ENCODE peak calls at places on chromosomes 13 and 19, in nine cellular contexts. One of them, this sample, is unnamed.
A peak's percentile ranks its signal among the peaks of the same experiment; 100 is the strongest.

GRCh38 chr19:28213476-28214082 is 999.4 kb downstream of the UQCRFS1 start:
- DNase-seq in lung: no peak
- DNase-seq in CD8-positive, alpha-beta T cell: no peak
- DNase-seq in left ventricle myocardium inferior: no peak
- DNase-seq in astrocyte of the spinal cord: no peak
- DNase-seq in astrocyte: peak; percentile 79
- DNase-seq in brain microvascular endothelial cell: no peak
- DNase-seq in AG04450: no peak
- DNase-seq in endodermal cell: no peak
- DNase-seq in this sample: no peak

GRCh38 chr19:574658-575526 is 2.5 kb downstream of the BSG start:
- DNase-seq in CD8-positive, alpha-beta T cell: no peak
- DNase-seq in left ventricle myocardium inferior: peak; percentile 75
- DNase-seq in brain microvascular endothelial cell: peak; percentile 15
- DNase-seq in astrocyte of the spinal cord: peak; percentile 44
- DNase-seq in AG04450: no peak
- DNase-seq in astrocyte: peak; percentile 58
- DNase-seq in lung: no peak
- DNase-seq in endodermal cell: peak; percentile 59
- DNase-seq in this sample: no peak

GRCh38 chr13:103101500-103101899 is 35.3 kb upstream of the SLC10A2 start:
- DNase-seq in astrocyte: no peak
- DNase-seq in endodermal cell: peak; percentile 57
- DNase-seq in astrocyte of the spinal cord: no peak
- DNase-seq in lung: no peak
- DNase-seq in CD8-positive, alpha-beta T cell: no peak
- DNase-seq in brain microvascular endothelial cell: no peak
- DNase-seq in AG04450: no peak
- DNase-seq in left ventricle myocardium inferior: no peak
- DNase-seq in this sample: no peak

GRCh38 chr19:56066152-56067023 is 54.7 kb downstream of the ZNF787 start:
- DNase-seq in brain microvascular endothelial cell: peak; percentile 34
- DNase-seq in astrocyte of the spinal cord: peak; percentile 27
- DNase-seq in CD8-positive, alpha-beta T cell: peak; percentile 47
- DNase-seq in left ventricle myocardium inferior: peak; percentile 61
- DNase-seq in endodermal cell: peak; percentile 92
- DNase-seq in astrocyte: no peak
- DNase-seq in AG04450: peak; percentile 4
- DNase-seq in lung: peak; percentile 63
- DNase-seq in this sample: no peak

GRCh38 chr13:72677431-72677830 is 50.0 kb downstream of the MZT1 start:
- DNase-seq in CD8-positive, alpha-beta T cell: no peak
- DNase-seq in left ventricle myocardium inferior: no peak
- DNase-seq in astrocyte: no peak
- DNase-seq in endodermal cell: no peak
- DNase-seq in brain microvascular endothelial cell: peak; percentile 7
- DNase-seq in astrocyte of the spinal cord: no peak
- DNase-seq in AG04450: no peak
- DNase-seq in lung: no peak
- DNase-seq in this sample: no peak

GRCh38 chr13:113595131-113595530 is 10.6 kb downstream of the TFDP1 start:
- DNase-seq in astrocyte: no peak
- DNase-seq in astrocyte of the spinal cord: no peak
- DNase-seq in CD8-positive, alpha-beta T cell: no peak
- DNase-seq in AG04450: no peak
- DNase-seq in left ventricle myocardium inferior: no peak
- DNase-seq in lung: no peak
- DNase-seq in brain microvascular endothelial cell: no peak
- DNase-seq in endodermal cell: peak; percentile 9
- DNase-seq in this sample: no peak

GRCh38 chr19:3659746-3660112 is 33.1 kb upstream of the CACTIN start:
- DNase-seq in brain microvascular endothelial cell: no peak
- DNase-seq in left ventricle myocardium inferior: no peak
- DNase-seq in CD8-positive, alpha-beta T cell: no peak
- DNase-seq in astrocyte: no peak
- DNase-seq in endodermal cell: no peak
- DNase-seq in astrocyte of the spinal cord: no peak
- DNase-seq in AG04450: no peak
- DNase-seq in lung: no peak
- DNase-seq in this sample: no peak

GRCh38 chr19:4877753-4878490 is 10.5 kb upstream of the PLIN3 start:
- DNase-seq in lung: no peak
- DNase-seq in AG04450: no peak
- DNase-seq in endodermal cell: peak; percentile 62
- DNase-seq in left ventricle myocardium inferior: peak; percentile 60
- DNase-seq in brain microvascular endothelial cell: no peak
- DNase-seq in CD8-positive, alpha-beta T cell: no peak
- DNase-seq in astrocyte of the spinal cord: peak; percentile 43
- DNase-seq in astrocyte: no peak
- DNase-seq in this sample: no peak

GRCh38 chr13:44972956-44973581 is 16.2 kb downstream of the NUFIP1 start:
- DNase-seq in astrocyte: no peak
- DNase-seq in AG04450: no peak
- DNase-seq in brain microvascular endothelial cell: no peak
- DNase-seq in lung: no peak
- DNase-seq in left ventricle myocardium inferior: no peak
- DNase-seq in CD8-positive, alpha-beta T cell: no peak
- DNase-seq in astrocyte of the spinal cord: peak; percentile 46
- DNase-seq in endodermal cell: no peak
- DNase-seq in this sample: no peak

GRCh38 chr19:17243854-17244617 is 1.7 kb downstream of the NR2F6 start:
- DNase-seq in astrocyte of the spinal cord: no peak
- DNase-seq in lung: no peak
- DNase-seq in astrocyte: no peak
- DNase-seq in CD8-positive, alpha-beta T cell: no peak
- DNase-seq in AG04450: no peak
- DNase-seq in brain microvascular endothelial cell: no peak
- DNase-seq in left ventricle myocardium inferior: peak; percentile 75
- DNase-seq in endodermal cell: peak; percentile 85
- DNase-seq in this sample: no peak

GRCh38 chr13:42495256-42495655 is 78.7 kb upstream of the TNFSF11 start:
- DNase-seq in endodermal cell: no peak
- DNase-seq in lung: no peak
- DNase-seq in AG04450: no peak
- DNase-seq in CD8-positive, alpha-beta T cell: no peak
- DNase-seq in left ventricle myocardium inferior: no peak
- DNase-seq in astrocyte of the spinal cord: no peak
- DNase-seq in astrocyte: no peak
- DNase-seq in brain microvascular endothelial cell: peak; percentile 67
- DNase-seq in this sample: no peak

GRCh38 chr13:81990652-81991051 is 1649.7 kb upstream of the SPRY2 start:
- DNase-seq in CD8-positive, alpha-beta T cell: no peak
- DNase-seq in lung: no peak
- DNase-seq in brain microvascular endothelial cell: no peak
- DNase-seq in astrocyte of the spinal cord: no peak
- DNase-seq in AG04450: no peak
- DNase-seq in astrocyte: no peak
- DNase-seq in endodermal cell: peak; percentile 58
- DNase-seq in left ventricle myocardium inferior: no peak
- DNase-seq in this sample: no peak

GRCh38 chr13:46389985-46390384 is 2.9 kb upstream of the RUBCNL start:
- DNase-seq in AG04450: no peak
- DNase-seq in endodermal cell: peak; percentile 49
- DNase-seq in brain microvascular endothelial cell: no peak
- DNase-seq in CD8-positive, alpha-beta T cell: no peak
- DNase-seq in lung: no peak
- DNase-seq in left ventricle myocardium inferior: peak; percentile 18
- DNase-seq in astrocyte: no peak
- DNase-seq in astrocyte of the spinal cord: peak; percentile 26
- DNase-seq in this sample: no peak

GRCh38 chr19:5539431-5539833 is 28.3 kb downstream of the TINCR start:
- DNase-seq in endodermal cell: peak; percentile 80
- DNase-seq in left ventricle myocardium inferior: peak; percentile 38
- DNase-seq in astrocyte of the spinal cord: no peak
- DNase-seq in brain microvascular endothelial cell: no peak
- DNase-seq in AG04450: no peak
- DNase-seq in lung: no peak
- DNase-seq in astrocyte: no peak
- DNase-seq in CD8-positive, alpha-beta T cell: no peak
- DNase-seq in this sample: no peak

GRCh38 chr13:37870895-37871550 is 1.5 kb upstream of the TRPC4 start:
- DNase-seq in brain microvascular endothelial cell: peak; percentile 61
- DNase-seq in endodermal cell: peak; percentile 77
- DNase-seq in left ventricle myocardium inferior: no peak
- DNase-seq in lung: no peak
- DNase-seq in astrocyte of the spinal cord: peak; percentile 88
- DNase-seq in astrocyte: peak; percentile 80
- DNase-seq in AG04450: no peak
- DNase-seq in CD8-positive, alpha-beta T cell: no peak
- DNase-seq in this sample: peak; percentile 46

GRCh38 chr13:24741016-24741662 is 22.8 kb upstream of the RNF17 start:
- DNase-seq in CD8-positive, alpha-beta T cell: no peak
- DNase-seq in AG04450: no peak
- DNase-seq in astrocyte of the spinal cord: no peak
- DNase-seq in left ventricle myocardium inferior: no peak
- DNase-seq in endodermal cell: peak; percentile 68
- DNase-seq in astrocyte: no peak
- DNase-seq in lung: no peak
- DNase-seq in brain microvascular endothelial cell: no peak
- DNase-seq in this sample: no peak

GRCh38 chr13:63864171-63864902 is 2448.7 kb upstream of the PCDH20 start:
- DNase-seq in CD8-positive, alpha-beta T cell: no peak
- DNase-seq in astrocyte: peak; percentile 2
- DNase-seq in astrocyte of the spinal cord: peak; percentile 26
- DNase-seq in endodermal cell: no peak
- DNase-seq in lung: no peak
- DNase-seq in brain microvascular endothelial cell: no peak
- DNase-seq in left ventricle myocardium inferior: no peak
- DNase-seq in AG04450: no peak
- DNase-seq in this sample: no peak

DNA sequence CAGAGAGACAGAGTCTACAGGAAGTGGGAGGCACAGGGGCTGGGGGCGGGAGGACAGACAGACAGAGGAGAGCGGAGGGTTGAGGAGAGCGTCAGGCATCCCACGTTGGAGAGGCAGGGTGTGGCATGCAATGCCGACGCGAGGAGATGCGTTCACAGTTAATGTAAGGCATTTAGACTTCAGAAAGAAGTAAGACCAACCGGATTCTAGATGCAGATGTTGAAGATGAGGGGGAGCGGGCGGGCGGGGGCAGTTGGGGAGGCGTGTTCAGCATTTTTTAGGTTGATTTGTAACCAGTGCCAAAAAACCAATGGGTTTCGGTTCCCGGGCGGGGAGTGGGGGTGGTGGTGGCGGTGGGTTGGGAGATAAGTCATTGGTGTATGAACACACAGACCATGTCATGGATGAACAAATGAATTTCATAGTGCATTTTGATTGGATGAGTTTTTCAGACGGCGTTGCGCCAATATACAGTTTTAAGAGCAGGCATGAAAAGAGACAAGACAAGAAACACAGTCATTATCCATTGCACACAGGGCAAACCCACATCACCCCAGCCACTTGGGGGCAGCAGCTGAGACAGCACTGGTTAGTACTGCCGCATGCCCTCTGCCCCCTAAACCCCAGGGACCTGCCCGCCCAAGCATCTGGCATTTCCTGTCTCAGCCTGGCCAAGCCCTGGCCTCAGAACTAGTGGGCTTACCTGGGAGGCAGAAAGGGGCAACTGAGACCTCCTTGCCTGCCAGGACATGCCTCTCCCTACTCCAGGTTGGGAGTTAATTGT is 91.3 kb downstream of the IER2 start:
- DNase-seq in astrocyte of the spinal cord: no peak
- DNase-seq in endodermal cell: peak; percentile 63
- DNase-seq in CD8-positive, alpha-beta T cell: no peak
- DNase-seq in AG04450: no peak
- DNase-seq in lung: no peak
- DNase-seq in left ventricle myocardium inferior: no peak
- DNase-seq in astrocyte: no peak
- DNase-seq in brain microvascular endothelial cell: no peak
- DNase-seq in this sample: no peak
- TF ChIP-seq CTCF in astrocyte of the spinal cord: no peak
- TF ChIP-seq CTCF in endodermal cell: peak; percentile 51
- TF ChIP-seq CTCF in CD8-positive, alpha-beta T cell: no peak
- TF ChIP-seq CTCF in AG04450: no peak
- TF ChIP-seq CTCF in lung: no peak
- TF ChIP-seq CTCF in left ventricle myocardium inferior: no peak
- TF ChIP-seq CTCF in astrocyte: no peak
- TF ChIP-seq CTCF in brain microvascular endothelial cell: peak; percentile 21
- TF ChIP-seq CTCF in this sample: peak; percentile 27

GRCh38 chr19:43354305-43354627 is 780 bp downstream of the CD177 start:
- DNase-seq in brain microvascular endothelial cell: no peak
- DNase-seq in left ventricle myocardium inferior: no peak
- DNase-seq in AG04450: no peak
- DNase-seq in astrocyte of the spinal cord: no peak
- DNase-seq in lung: no peak
- DNase-seq in CD8-positive, alpha-beta T cell: no peak
- DNase-seq in astrocyte: no peak
- DNase-seq in endodermal cell: peak; percentile 87
- DNase-seq in this sample: no peak
- H3K4me3 ChIP-seq in brain microvascular endothelial cell: no peak overlapping the region
- H3K4me3 ChIP-seq in left ventricle myocardium inferior: no peak overlapping the region
- H3K4me3 ChIP-seq in AG04450: no peak overlapping the region
- H3K4me3 ChIP-seq in astrocyte of the spinal cord: no peak overlapping the region
- H3K4me3 ChIP-seq in lung: no peak overlapping the region
- H3K4me3 ChIP-seq in CD8-positive, alpha-beta T cell: no peak overlapping the region
- H3K4me3 ChIP-seq in astrocyte: no peak overlapping the region
- H3K4me3 ChIP-seq in endodermal cell: peak overlapping the region; percentile 79
- H3K4me3 ChIP-seq in this sample: peak overlapping the region; percentile 41

DNA sequence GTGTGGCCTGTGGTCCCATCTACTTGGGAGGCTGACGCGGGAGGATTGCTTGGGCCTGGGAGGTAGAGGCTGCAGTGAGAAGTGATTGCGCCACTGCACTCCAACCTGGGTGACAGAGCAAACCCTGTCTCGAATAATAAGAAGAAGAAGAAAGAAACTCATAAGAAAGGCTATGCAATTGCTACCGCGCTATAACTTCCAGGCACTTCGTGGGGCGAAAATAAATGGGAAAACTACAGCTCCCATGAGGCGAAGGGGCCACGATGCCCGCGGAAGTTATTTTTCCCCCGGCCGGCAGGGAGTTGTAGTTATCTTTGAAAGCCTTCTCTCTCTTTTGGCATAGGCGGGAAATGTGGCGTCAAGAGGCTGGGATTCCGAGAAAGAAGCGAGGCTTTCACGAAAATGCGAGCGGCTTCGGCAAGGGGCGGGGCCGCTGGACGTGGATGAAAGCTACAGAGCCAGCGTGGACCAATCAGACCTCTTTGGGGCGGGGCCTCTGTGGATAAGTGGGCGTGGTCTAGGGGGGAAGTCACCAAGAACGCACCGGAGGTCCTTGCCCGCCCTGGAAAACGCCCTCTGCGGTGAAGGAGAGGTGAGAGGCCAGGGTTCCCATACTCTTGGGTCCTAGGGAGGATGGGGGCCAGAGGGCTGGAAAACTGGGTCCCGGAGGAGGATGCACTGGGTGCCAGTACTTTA is at the start of gene NUCB1:
- DNase-seq in astrocyte: peak; percentile 93
- DNase-seq in lung: peak; percentile 100
- DNase-seq in AG04450: peak; percentile 96
- DNase-seq in brain microvascular endothelial cell: peak; percentile 99
- DNase-seq in left ventricle myocardium inferior: peak; percentile 99
- DNase-seq in astrocyte of the spinal cord: peak; percentile 99
- DNase-seq in CD8-positive, alpha-beta T cell: peak; percentile 96
- DNase-seq in endodermal cell: peak; percentile 100
- DNase-seq in this sample: peak; percentile 92
- TF ChIP-seq CTCF in astrocyte: no peak
- TF ChIP-seq CTCF in lung: no peak
- TF ChIP-seq CTCF in AG04450: peak; percentile 45
- TF ChIP-seq CTCF in brain microvascular endothelial cell: peak; percentile 52
- TF ChIP-seq CTCF in left ventricle myocardium inferior: peak; percentile 55
- TF ChIP-seq CTCF in astrocyte of the spinal cord: peak; percentile 28
- TF ChIP-seq CTCF in CD8-positive, alpha-beta T cell: no peak
- TF ChIP-seq CTCF in endodermal cell: peak; percentile 31
- TF ChIP-seq CTCF in this sample: peak; percentile 25

GRCh38 chr13:65631078-65631477 is 1599.1 kb downstream of the PCDH9 start:
- DNase-seq in lung: no peak
- DNase-seq in brain microvascular endothelial cell: no peak
- DNase-seq in left ventricle myocardium inferior: no peak
- DNase-seq in astrocyte: no peak
- DNase-seq in astrocyte of the spinal cord: peak; percentile 4
- DNase-seq in endodermal cell: no peak
- DNase-seq in CD8-positive, alpha-beta T cell: no peak
- DNase-seq in AG04450: no peak
- DNase-seq in this sample: no peak
- H3K4me3 ChIP-seq in lung: no peak overlapping the region
- H3K4me3 ChIP-seq in brain microvascular endothelial cell: no peak overlapping the region
- H3K4me3 ChIP-seq in left ventricle myocardium inferior: no peak overlapping the region
- H3K4me3 ChIP-seq in astrocyte: no peak overlapping the region
- H3K4me3 ChIP-seq in astrocyte of the spinal cord: no peak overlapping the region
- H3K4me3 ChIP-seq in endodermal cell: no peak overlapping the region
- H3K4me3 ChIP-seq in CD8-positive, alpha-beta T cell: no peak overlapping the region
- H3K4me3 ChIP-seq in AG04450: no peak overlapping the region
- H3K4me3 ChIP-seq in this sample: no peak overlapping the region